ENCODE peak calls at places on chromosomes 11 and 22, in six cellular contexts. W, F, T, M, S and Q are unnamed samples.

GRCh38 chr11:9687736-9688494 is 24.0 kb downstream of the SWAP70 start:
- DNase-seq in W (no peak), F (no peak), T (no peak), M (no peak), S (no peak), Q (no peak)

GRCh38 chr11:45165386-45165785 is 18.9 kb downstream of the PRDM11 start:
- DNase-seq in W (no peak), F (no peak), T (no peak), M (no peak), S (no peak), Q (no peak)

GRCh38 chr11:119773016-119773415 is 44.0 kb upstream of the NECTIN1 start:
- DNase-seq in W (no peak), F (no peak), T (no peak), M (peak; percentile 47), S (no peak), Q (no peak)

GRCh38 chr11:110759972-110760381 is 47.7 kb upstream of the ARHGAP20 start:
- DNase-seq in W (no peak), F (no peak), T (no peak), M (no peak), S (peak; percentile 59), Q (no peak)

GRCh38 chr11:79121351-79121750 is 319.5 kb downstream of the TENM4 start:
- DNase-seq in W (no peak), F (no peak), T (no peak), M (no peak), S (no peak), Q (no peak)

GRCh38 chr11:19594326-19594725 is 118.3 kb upstream of the NAV2 start:
- DNase-seq in W (no peak), F (no peak), T (no peak), M (no peak), S (no peak), Q (no peak)

GRCh38 chr22:22193923-22194322 is 50.7 kb upstream of the VPREB1 start:
- DNase-seq in W (no peak), F (no peak), T (no peak), M (no peak), S (no peak), Q (no peak)

GRCh38 chr22:20315337-20316216 is 4.3 kb downstream of the DGCR6L start:
- DNase-seq in W (no peak), F (no peak), T (no peak), M (no peak), S (no peak), Q (no peak)

GRCh38 chr11:29280452-29280851 is 736.4 kb downstream of the KCNA4 start:
- DNase-seq in W (no peak), F (no peak), T (no peak), M (no peak), S (no peak), Q (no peak)

GRCh38 chr11:104161751-104162450 is 2.0 kb downstream of the PDGFD start:
- DNase-seq in W (no peak), F (no peak), T (no peak), M (no peak), S (no peak), Q (no peak)

GRCh38 chr11:117673561-117673960 is 123.5 kb downstream of the DSCAML1 start:
- DNase-seq in W (no peak), F (no peak), T (no peak), M (peak; percentile 66), S (no peak), Q (peak; percentile 34)

GRCh38 chr11:134575504-134576230 is 163.6 kb upstream of the B3GAT1 start:
- DNase-seq in W (no peak), F (no peak), T (no peak), M (no peak), S (no peak), Q (no peak)

GRCh38 chr22:17785185-17786184 is 11.2 kb upstream of the BID start:
- DNase-seq in W (peak; percentile 60), F (no peak), T (peak; percentile 59), M (no peak), S (no peak), Q (no peak)

GRCh38 chr11:83235825-83236224 is 42.3 kb downstream of the ANKRD42 start:
- DNase-seq in W (no peak), F (no peak), T (no peak), M (no peak), S (no peak), Q (no peak)

GRCh38 chr11:71164186-71164585 is 88.2 kb downstream of the SHANK2 start:
- DNase-seq in W (no peak), F (no peak), T (no peak), M (no peak), S (no peak), Q (no peak)